ENCODE peak calls at places on chromosome 13, in ten cellular contexts. A is CD8-positive, alpha-beta T cell; W is endothelial cell of umbilical vein; M is CD4-positive, CD25-positive, alpha-beta regulatory T cell; Y is IMR-90; R is suprapubic skin; O is effector memory CD4-positive, alpha-beta T cell; J is lung; B is heart right ventricle; T is neural progenitor cell. I is an unnamed sample.

GRCh38 chr13:45361596-45362206 is 20.7 kb upstream of the TPT1 start:
- DNase-seq in B (no peak), R (no peak), T (no peak), Y (peak), J (no peak), M (no peak), O (no peak), W (no peak), A (no peak), I (no peak)

GRCh38 chr13:39047560-39047959 is 9.3 kb downstream of the NHLRC3 start:
- DNase-seq in W (no peak), M (no peak), B (no peak), J (no peak), Y (no peak), R (no peak), A (no peak), O (no peak), T (peak), I (peak)

GRCh38 chr13:105410602-105411001 is 1124.9 kb downstream of the EFNB2 start:
- DNase-seq in M (peak), J (peak), R (no peak), T (peak), B (peak), O (no peak), W (peak), A (no peak), Y (peak), I (peak)

GRCh38 chr13:30477346-30478235 is 11.9 kb upstream of the HMGB1 start:
- DNase-seq in W (no peak), A (no peak), O (no peak), B (no peak), R (no peak), M (no peak), J (no peak), Y (no peak), T (no peak), I (no peak)

GRCh38 chr13:93786846-93787245 is 560.2 kb downstream of the GPC6 start:
- DNase-seq in W (no peak), Y (no peak), M (no peak), B (no peak), O (no peak), T (no peak), R (no peak), A (no peak), J (no peak), I (no peak)

GRCh38 chr13:64778002-64778401 is 2452.1 kb downstream of the PCDH9 start:
- DNase-seq in Y (no peak), T (no peak), B (no peak), O (no peak), J (no peak), A (no peak), R (no peak), M (no peak), W (peak), I (no peak)

GRCh38 chr13:110265682-110266430 is 41.1 kb downstream of the COL4A1 start:
- DNase-seq in J (no peak), B (peak), A (no peak), R (no peak), M (no peak), Y (no peak), O (no peak), T (peak), W (peak), I (no peak)

GRCh38 chr13:54965881-54966280 is 1937.3 kb downstream of the OLFM4 start:
- DNase-seq in A (no peak), O (no peak), R (no peak), J (no peak), W (no peak), T (no peak), B (no peak), M (no peak), Y (no peak), I (peak)

GRCh38 chr13:68234278-68234677 is 1004.1 kb upstream of the PCDH9 start:
- DNase-seq in M (no peak), A (no peak), W (peak), J (no peak), B (no peak), T (peak), Y (no peak), R (no peak), O (no peak), I (peak)

GRCh38 chr13:44249439-44249838 is 124.2 kb upstream of the SERP2 start:
- DNase-seq in O (no peak), Y (peak), B (peak), A (no peak), J (no peak), R (peak), W (peak), M (no peak), T (no peak), I (peak)

GRCh38 chr13:79519252-79519651 is 38.3 kb downstream of the NDFIP2 start:
- DNase-seq in M (no peak), R (no peak), A (no peak), J (no peak), Y (peak), O (no peak), B (no peak), T (no peak), W (no peak), I (no peak)

GRCh38 chr13:65470781-65471180 is 1759.4 kb downstream of the PCDH9 start:
- DNase-seq in J (no peak), T (no peak), M (no peak), R (no peak), O (no peak), B (no peak), Y (peak), A (no peak), W (no peak), I (no peak)

GRCh38 chr13:33745370-33746324 is 72.3 kb upstream of the RFC3 start:
- DNase-seq in W (no peak), Y (no peak), J (no peak), R (no peak), O (no peak), T (no peak), A (no peak), B (no peak), M (no peak), I (no peak)

GRCh38 chr13:30078059-30078458 is 227.6 kb upstream of the UBL3 start:
- DNase-seq in W (no peak), R (no peak), M (no peak), T (no peak), O (no peak), Y (no peak), B (no peak), A (no peak), J (no peak), I (no peak)

GRCh38 chr13:107347641-107348369 is 779.9 kb upstream of the ARGLU1 start:
- DNase-seq in O (no peak), M (no peak), W (no peak), A (no peak), B (no peak), T (no peak), J (no peak), R (no peak), Y (no peak), I (no peak)

GRCh38 chr13:39825886-39826285 is 170.4 kb downstream of the COG6 start:
- DNase-seq in M (no peak), B (no peak), Y (no peak), R (no peak), J (no peak), O (no peak), W (no peak), A (no peak), T (no peak), I (no peak)

GRCh38 chr13:99909836-99910619 is 61.5 kb downstream of the ZIC5 start:
- DNase-seq in R (no peak), O (no peak), W (no peak), T (no peak), Y (no peak), B (peak), A (no peak), J (no peak), M (no peak), I (no peak)

GRCh38 chr13:27822258-27822872 is 30.1 kb downstream of the GSX1 start:
- DNase-seq in B (no peak), Y (no peak), W (peak), R (no peak), M (peak), O (no peak), J (no peak), A (no peak), T (peak), I (no peak)

GRCh38 chr13:35549481-35549880 is 73.0 kb upstream of the MAB21L1 start:
- DNase-seq in J (no peak), R (no peak), A (no peak), Y (peak), W (peak), B (no peak), M (peak), T (no peak), O (no peak), I (no peak)

GRCh38 chr13:64529874-64530485 is 2700.2 kb downstream of the PCDH9 start:
- DNase-seq in R (no peak), W (no peak), A (no peak), O (no peak), T (peak), M (peak), J (no peak), Y (no peak), B (no peak), I (peak)

GRCh38 chr13:27923794-27924528 is 4.2 kb downstream of the PDX1 start:
- DNase-seq in A (no peak), M (no peak), W (no peak), Y (no peak), T (peak), O (no peak), B (no peak), R (no peak), J (no peak), I (no peak)

GRCh38 chr13:50171585-50172282 is 156.5 kb downstream of the KCNRG start:
- DNase-seq in Y (peak), J (no peak), O (no peak), A (no peak), R (no peak), W (no peak), B (no peak), T (no peak), M (no peak), I (no peak)

GRCh38 chr13:50167967-50168366 is 152.7 kb downstream of the KCNRG start:
- DNase-seq in R (no peak), O (no peak), M (no peak), J (no peak), B (no peak), W (no peak), Y (no peak), A (no peak), T (no peak), I (no peak)

GRCh38 chr13:50170447-50171037 is 155.3 kb downstream of the KCNRG start:
- DNase-seq in W (peak), M (no peak), R (no peak), O (no peak), J (no peak), B (no peak), A (no peak), Y (peak), T (no peak), I (no peak)

GRCh38 chr13:50167224-50167947 is 152.1 kb downstream of the KCNRG start:
- DNase-seq in Y (no peak), O (no peak), T (no peak), J (no peak), R (no peak), W (no peak), M (peak), B (no peak), A (no peak), I (no peak)

DNA sequence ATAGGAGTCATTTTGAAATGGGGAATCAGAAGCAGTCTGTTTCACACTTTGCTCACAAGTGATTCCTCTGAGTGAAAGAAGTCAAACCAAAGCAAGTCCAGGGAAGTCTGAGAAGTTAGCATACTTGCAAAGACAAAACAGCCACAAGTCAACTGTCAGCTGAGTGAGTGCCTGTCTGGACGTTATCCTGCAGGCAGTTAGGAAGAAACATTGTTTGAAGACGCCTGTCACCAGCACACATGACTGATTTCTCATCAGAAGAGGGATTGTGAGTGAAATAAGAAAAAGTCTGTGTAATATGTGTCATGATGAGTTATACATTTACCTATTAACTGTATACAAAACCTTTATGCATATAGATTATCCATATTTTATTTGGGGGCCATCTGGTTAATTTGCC is 153.6 kb downstream of the KCNRG start:
- DNase-seq in J (no peak), B (no peak), W (no peak), Y (no peak), M (no peak), R (no peak), A (no peak), T (no peak), O (no peak), I (no peak)
- H3K27ac ChIP-seq in J (no peak), B (no peak), W (no peak), Y (no peak), M (no peak), R (no peak), A (no peak), T (no peak), O (no peak), I (no peak)

DNA sequence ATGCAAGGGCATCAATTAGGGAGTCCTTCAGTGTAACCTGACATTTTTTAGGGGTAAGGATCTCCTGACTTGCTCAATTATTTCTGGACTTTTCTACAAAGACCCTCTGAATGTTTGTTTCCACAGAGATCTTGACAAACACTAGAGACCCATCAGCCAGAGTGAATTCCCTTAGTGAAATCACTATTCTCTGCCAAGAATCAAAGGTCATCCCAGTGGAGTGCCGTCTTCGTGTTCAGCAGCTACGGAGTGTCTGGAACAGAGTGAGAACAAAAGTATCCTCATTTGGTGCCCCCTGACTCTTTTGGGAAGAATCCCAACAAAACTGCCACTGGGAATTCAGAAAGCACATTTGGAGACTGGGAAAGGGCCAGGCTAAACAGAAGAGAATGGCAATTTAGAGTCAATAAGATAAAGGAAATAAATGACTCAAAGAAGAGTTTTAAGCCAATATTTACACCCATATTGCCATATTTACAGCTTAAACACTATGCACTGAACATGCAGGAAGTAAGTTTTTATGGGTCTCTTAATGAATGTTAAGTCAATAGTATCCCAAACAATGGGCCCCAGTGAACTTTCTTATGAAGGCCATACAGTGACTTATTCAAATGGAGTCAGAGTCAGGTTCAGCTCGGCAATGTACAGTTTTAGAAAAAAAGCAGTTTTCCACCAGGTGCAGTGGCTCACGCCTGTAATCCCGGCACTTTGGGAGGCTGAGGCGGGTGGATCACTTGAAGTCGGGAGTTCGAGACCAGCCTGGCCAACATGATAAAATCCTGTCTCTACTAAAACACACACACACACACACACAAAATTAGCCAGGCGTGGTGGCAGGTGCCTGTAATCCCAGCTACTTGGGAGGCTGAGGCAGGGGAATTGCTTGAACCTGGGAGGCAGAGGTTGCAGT is 392.6 kb downstream of the KLF5 start:
- DNase-seq in R (no peak), J (no peak), W (no peak), Y (no peak), B (no peak), M (no peak), O (no peak), T (no peak), A (no peak), I (peak)
- H3K27ac ChIP-seq in R (no peak), J (no peak), W (no peak), Y (no peak), B (no peak), M (no peak), O (no peak), T (no peak), A (no peak), I (peak)

GRCh38 chr13:76886005-76886291 is 257 bp downstream of the KCTD12 start:
- DNase-seq in W (no peak), T (no peak), A (no peak), B (no peak), Y (no peak), O (no peak), R (peak), M (no peak), J (no peak), I (no peak)

GRCh38 chr13:76885203-76886004 is 801 bp downstream of the KCTD12 start:
- DNase-seq in R (peak), Y (peak), M (peak), T (peak), W (peak), A (peak), B (peak), O (peak), J (peak), I (peak)

GRCh38 chr13:76882431-76882830 is 3.8 kb downstream of the KCTD12 start:
- DNase-seq in T (no peak), A (no peak), Y (no peak), B (no peak), M (no peak), O (no peak), W (peak), R (peak), J (no peak), I (no peak)

GRCh38 chr13:76884571-76885202 is 1.5 kb downstream of the KCTD12 start:
- DNase-seq in A (no peak), O (no peak), T (no peak), R (no peak), W (peak), M (no peak), B (no peak), Y (peak), J (no peak), I (peak)

GRCh38 chr13:76884167-76884566 is 2.0 kb downstream of the KCTD12 start:
- DNase-seq in J (peak), M (peak), O (no peak), W (peak), R (no peak), B (peak), T (peak), Y (no peak), A (no peak), I (peak)
- H3K27ac ChIP-seq in J (peak), M (no peak), O (peak), W (peak), R (peak), B (peak), T (no peak), Y (no peak), A (no peak), I (peak)

DNA sequence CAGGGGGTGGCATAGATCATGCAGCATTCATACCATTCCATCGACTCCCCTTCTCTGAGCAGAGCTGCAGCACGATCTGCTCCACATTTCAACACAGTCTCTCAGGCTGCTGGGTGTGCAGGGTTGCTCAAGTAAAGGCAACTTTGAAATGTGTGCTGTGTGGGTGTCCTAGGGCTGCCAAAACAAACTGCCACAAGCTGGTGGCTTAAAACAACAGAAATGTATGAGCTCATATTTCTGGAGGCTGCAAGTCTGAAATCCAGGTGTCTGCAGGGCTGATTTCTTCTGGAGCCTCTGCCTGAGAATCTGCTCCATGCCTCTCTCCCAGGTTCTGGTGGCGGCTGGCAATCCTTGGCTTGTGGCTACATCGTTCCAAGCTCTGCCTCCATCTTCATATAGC is 63.7 kb upstream of the WDFY2 start:
- DNase-seq in T (no peak), R (no peak), O (no peak), A (no peak), W (no peak), J (no peak), B (no peak), Y (peak), M (no peak), I (peak)
- H3K27ac ChIP-seq in T (no peak), R (no peak), O (no peak), A (no peak), W (no peak), J (no peak), B (no peak), Y (no peak), M (no peak), I (peak)

DNA sequence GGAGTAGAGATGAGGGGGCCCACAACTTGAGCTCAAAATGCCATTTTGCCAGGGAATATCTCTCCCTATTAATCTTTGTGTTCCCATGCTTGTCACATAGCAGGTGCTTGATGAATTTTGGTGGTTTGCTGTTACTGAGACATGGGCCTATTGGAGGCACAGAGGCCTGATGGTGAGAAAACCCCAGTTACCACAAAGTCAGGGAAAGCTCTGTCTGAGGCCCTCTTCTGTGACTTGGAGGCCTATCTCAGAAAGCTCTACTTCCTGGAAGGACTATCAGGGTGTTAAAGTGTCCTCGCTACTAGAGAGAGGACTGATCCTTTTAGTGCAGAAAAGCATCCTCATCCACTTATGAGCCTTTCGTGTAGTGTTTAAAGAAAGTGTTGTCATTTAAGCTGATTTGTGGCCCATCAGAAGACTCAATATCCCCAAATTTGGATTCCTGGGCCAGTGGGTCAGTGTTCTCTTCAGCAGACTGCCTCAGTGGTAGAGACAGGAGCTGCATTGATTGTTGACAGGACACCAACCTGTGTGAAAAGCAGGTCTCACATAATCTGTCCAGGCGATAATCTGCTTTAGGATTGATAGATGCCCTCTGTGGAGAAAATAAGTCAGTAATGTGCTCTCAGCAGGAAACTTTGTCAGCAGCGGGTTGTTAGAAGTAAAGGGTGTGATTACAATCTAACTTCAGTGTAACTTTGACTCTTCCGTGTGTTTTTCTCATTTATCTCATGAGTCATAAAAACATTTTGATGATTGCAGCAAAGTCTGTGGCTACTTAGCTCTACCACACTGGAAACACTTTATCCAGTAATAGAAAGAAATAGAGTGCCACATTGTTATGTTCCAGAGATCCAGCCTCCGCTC is 121.0 kb downstream of the AKAP11 start:
- DNase-seq in J (no peak), Y (no peak), T (no peak), M (peak), B (no peak), O (no peak), R (no peak), W (no peak), A (no peak), I (no peak)
- H3K27ac ChIP-seq in J (no peak), Y (no peak), T (no peak), M (peak), B (no peak), O (peak), R (no peak), W (no peak), A (no peak), I (no peak)

DNA sequence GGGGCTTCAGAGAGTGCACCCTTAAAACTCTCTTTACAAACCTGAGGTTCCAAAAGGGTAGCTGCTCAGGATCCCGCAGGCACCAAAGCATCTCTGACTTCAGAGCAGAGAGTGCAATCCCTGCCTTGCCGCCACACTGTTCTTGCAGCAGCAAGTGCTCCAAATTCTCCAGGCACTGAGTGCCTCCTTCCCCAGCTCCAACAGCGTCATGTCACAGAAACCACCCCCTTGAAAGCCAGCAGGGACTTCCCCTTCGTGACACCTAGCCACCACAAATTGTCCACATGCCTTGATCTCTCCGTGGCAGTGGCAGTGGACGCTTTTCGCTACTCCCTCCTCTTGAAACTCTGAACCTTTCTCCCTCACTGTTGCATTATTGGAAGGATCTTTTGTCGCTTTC is 39.9 kb downstream of the MBNL2 start:
- DNase-seq in J (no peak), T (no peak), Y (no peak), O (peak), A (no peak), R (no peak), B (no peak), W (no peak), M (no peak), I (no peak)
- H3K27ac ChIP-seq in J (peak), T (no peak), Y (peak), O (no peak), A (no peak), R (no peak), B (peak), W (peak), M (no peak), I (peak)

I was measured in hepatocyte.